ENCODE peak calls at places on chromosomes 7 and 10, in five cellular contexts. X, O, N, L and Y are unnamed samples.

GRCh38 chr10:127527891-127528290 is 21.2 kb upstream of the NPS start:
- DNase-seq in X (no peak), O (no peak), N (no peak), L (no peak), Y (no peak)

GRCh38 chr7:5689118-5689517 is 92.3 kb downstream of the RNF216 start:
- DNase-seq in X (no peak), O (no peak), N (no peak), L (no peak), Y (no peak)

GRCh38 chr7:2195403-2196246 is 37.1 kb downstream of the MAD1L1 start:
- DNase-seq in X (no peak), O (no peak), N (no peak), L (no peak), Y (peak; percentile 29)

GRCh38 chr10:3094565-3095168 is 27.3 kb downstream of the PFKP start:
- DNase-seq in X (peak; percentile 16), O (no peak), N (no peak), L (no peak), Y (peak; percentile 47)

GRCh38 chr7:6486438-6487183 is 38.9 kb upstream of the DAGLB start:
- DNase-seq in X (no peak), O (no peak), N (no peak), L (no peak), Y (no peak)

GRCh38 chr10:102492983-102493382 is 9.5 kb downstream of the ACTR1A start:
- DNase-seq in X (no peak), O (no peak), N (no peak), L (no peak), Y (no peak)

GRCh38 chr10:86666538-86666937 is 1.8 kb upstream of the LDB3 start:
- DNase-seq in X (no peak), O (no peak), N (no peak), L (no peak), Y (no peak)

GRCh38 chr7:12518920-12519681 is 51.4 kb upstream of the SCIN start:
- DNase-seq in X (peak; percentile 34), O (no peak), N (peak; percentile 75), L (no peak), Y (peak; percentile 17)

GRCh38 chr10:124025152-124025551 is 68.2 kb downstream of the CHST15 start:
- DNase-seq in X (no peak), O (no peak), N (no peak), L (no peak), Y (no peak)

GRCh38 chr7:28110427-28111012 is 70.1 kb downstream of the JAZF1 start:
- DNase-seq in X (no peak), O (no peak), N (no peak), L (no peak), Y (no peak)

GRCh38 chr10:15712903-15713302 is 6.8 kb downstream of the ITGA8 start:
- DNase-seq in X (no peak), O (no peak), N (no peak), L (no peak), Y (no peak)

GRCh38 chr7:94236960-94237359 is 157.7 kb upstream of the COL1A2 start:
- DNase-seq in X (no peak), O (no peak), N (no peak), L (no peak), Y (no peak)

GRCh38 chr7:94237417-94237816 is 157.3 kb upstream of the COL1A2 start:
- DNase-seq in X (no peak), O (no peak), N (no peak), L (no peak), Y (no peak)

GRCh38 chr7:94241402-94241925 is 153.2 kb upstream of the COL1A2 start:
- DNase-seq in X (no peak), O (no peak), N (no peak), L (no peak), Y (no peak)

GRCh38 chr7:94240902-94241301 is 153.8 kb upstream of the COL1A2 start:
- DNase-seq in X (no peak), O (no peak), N (no peak), L (no peak), Y (no peak)

DNA sequence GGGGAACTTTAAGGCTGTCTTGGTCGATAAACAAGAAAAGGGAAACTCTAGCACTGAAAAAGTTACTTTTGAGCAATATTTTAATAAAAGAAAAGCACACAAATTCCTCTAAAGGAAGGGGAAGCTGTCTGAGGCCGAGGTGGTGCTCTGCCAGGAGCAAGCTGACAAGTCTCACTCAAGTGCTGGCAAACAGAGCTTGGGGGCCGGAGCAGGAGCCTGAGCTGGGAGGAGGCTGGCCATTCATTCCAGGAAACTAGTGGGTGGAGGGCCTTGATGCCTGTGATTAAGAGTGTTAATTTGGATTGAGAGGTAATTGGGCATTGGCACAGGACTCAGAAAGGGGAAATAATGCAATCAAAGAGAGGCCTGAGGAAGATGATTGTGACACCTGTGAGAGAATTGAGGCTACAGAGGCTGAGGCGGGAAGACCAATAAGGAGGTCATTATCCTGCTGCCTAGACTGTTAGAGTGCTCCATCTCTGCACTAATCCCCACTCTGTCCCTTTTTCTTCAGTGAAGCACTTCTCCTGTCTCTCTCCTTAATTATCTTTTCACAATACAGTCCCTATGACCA is 154.9 kb upstream of the COL1A2 start:
- DNase-seq in X (no peak), O (no peak), N (no peak), L (no peak), Y (no peak)
- TF ChIP-seq SRF in X (no peak), O (no peak), N (no peak), L (no peak), Y (no peak)

GRCh38 chr7:139623518-139623917 is 100.0 kb downstream of the CLEC2L start:
- DNase-seq in X (no peak), O (no peak), N (no peak), L (no peak), Y (peak; percentile 69)
- TF ChIP-seq POLR2AphosphoS5 in X (no peak), O (no peak), N (no peak), L (no peak), Y (peak; percentile 21)

GRCh38 chr7:69250958-69251357 is 347.3 kb upstream of the AUTS2 start:
- DNase-seq in X (no peak), O (no peak), N (no peak), L (no peak), Y (no peak)
- TF ChIP-seq SRF in X (no peak), O (no peak), N (no peak), L (no peak), Y (no peak)

GRCh38 chr7:873367-874002 is 2.9 kb upstream of the GET4 start:
- DNase-seq in X (peak; percentile 79), O (peak; percentile 72), N (peak; percentile 82), L (peak; percentile 48), Y (peak; percentile 86)
- TF ChIP-seq POLR2AphosphoS5 in X (no peak), O (peak; percentile 28), N (peak; percentile 51), L (no peak), Y (peak; percentile 57)

GRCh38 chr10:85105614-85106013 is 777.2 kb downstream of the CCSER2 start:
- DNase-seq in X (no peak), O (peak; percentile 6), N (peak; percentile 53), L (no peak), Y (no peak)
- TF ChIP-seq SRF in X (no peak), O (no peak), N (no peak), L (no peak), Y (no peak)

GRCh38 chr7:50591098-50591479 is 25.9 kb upstream of the DDC start:
- DNase-seq in X (no peak), O (no peak), N (no peak), L (no peak), Y (no peak)
- TF ChIP-seq POLR2AphosphoS5 in X (no peak), O (no peak), N (no peak), L (no peak), Y (peak; percentile 23)

DNA sequence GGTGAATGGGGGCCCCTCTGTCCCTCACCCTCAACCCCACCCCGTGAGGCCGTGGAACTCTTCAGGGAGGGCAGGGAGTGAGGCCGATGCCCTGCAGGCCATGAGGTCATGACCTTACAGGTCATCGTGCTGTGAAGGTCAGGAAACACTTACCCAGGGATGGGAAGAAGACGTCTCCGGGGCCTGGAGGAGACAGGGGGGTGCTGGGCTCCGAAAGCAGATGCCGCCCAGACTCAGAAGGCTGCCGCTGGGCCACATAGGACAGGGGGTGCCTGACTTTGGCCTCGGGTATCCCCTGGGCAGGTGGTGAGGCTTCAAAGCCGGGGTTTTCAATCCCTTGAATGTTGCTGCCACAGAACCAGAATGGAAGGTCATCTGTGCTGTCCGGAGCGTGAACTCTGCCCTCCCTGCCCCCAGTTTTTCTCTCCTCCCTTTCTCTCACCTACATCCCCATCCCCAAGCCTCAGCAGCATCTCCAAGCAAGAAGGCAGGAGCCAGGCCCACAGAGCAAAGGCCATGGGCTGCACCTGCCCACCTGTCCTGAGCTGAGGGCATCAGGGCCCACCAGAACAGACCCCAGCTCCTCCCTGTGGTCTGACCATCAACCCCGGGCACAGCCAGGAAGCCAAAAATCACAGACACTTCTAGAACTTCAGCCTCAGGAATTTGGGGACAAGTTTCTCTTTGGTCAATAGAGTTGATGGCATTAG is 21.6 kb downstream of the VSIR start:
- DNase-seq in X (no peak), O (no peak), N (no peak), L (no peak), Y (no peak)
- TF ChIP-seq SRF in X (no peak), O (no peak), N (no peak), L (no peak), Y (no peak)

DNA sequence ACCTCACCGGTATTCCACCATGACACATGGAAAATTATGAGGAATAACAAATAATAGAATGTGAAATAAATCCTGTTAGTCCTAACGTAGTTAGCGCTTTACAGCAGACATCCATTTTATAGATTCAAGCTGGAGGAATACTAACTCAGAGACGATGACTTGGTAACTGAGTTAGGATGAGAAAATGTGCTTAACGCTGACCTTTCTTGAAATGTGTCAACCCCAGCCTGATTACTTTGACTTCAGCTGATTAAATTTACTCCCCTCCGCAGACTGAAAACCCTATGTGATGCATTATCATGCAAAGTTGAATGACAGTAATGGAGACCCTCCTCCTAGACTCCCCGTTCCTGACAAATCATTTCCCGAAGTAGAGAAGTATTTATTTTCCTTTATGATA is 54.5 kb downstream of the WDFY4 start:
- DNase-seq in X (no peak), O (no peak), N (no peak), L (no peak), Y (no peak)
- TF ChIP-seq POLR2AphosphoS5 in X (no peak), O (no peak), N (no peak), L (no peak), Y (no peak)

DNA sequence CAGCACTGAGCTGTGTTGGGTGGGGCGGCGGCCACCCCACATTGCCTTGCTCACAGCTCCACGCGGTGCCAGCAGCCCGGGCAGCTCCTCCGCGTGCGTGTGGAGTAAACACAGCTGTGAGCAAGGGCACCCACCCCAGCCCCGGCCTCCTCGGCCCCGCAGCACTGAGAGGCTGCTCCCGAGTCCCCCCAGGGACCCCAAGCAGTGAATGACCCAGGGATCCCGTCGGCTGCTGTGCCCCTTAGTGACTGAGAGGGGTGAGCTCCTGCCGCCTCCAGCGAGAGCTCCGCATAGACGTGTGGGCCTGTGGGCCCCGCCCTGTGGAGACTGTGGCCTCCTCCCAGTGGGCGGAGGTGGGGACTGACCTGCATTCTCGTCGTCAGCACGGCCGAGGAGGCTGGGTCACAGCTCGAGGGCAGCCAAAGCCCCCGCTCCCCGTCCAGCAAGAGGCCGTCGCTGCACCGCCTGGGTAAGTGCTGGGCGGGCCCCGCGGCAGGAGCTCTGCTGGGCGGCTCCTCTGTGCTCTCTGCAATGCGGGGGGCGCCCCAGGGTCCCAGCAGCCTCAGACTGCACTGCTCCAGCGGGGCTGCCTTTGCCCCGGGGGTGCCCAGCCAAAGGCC is 29.9 kb upstream of the UTF1 start:
- DNase-seq in X (no peak), O (no peak), N (no peak), L (no peak), Y (peak; percentile 58)
- TF ChIP-seq SRF in X (no peak), O (no peak), N (no peak), L (no peak), Y (no peak)